ENCODE peak calls at places on chromosomes 13 and 19, in eight cellular contexts. One of them, this sample, is unnamed.

GRCh38 chr13:99855516-99855915 is 116.1 kb downstream of the ZIC5 start:
- DNase-seq in GM12891: no peak
- DNase-seq in A549: no peak
- DNase-seq in Calu3: no peak
- DNase-seq in AG09319: no peak
- DNase-seq in GM23338: no peak
- DNase-seq in pulmonary artery endothelial cell: no peak
- DNase-seq in activated CD4-positive, alpha-beta T cell treated with anti-CD3 and anti-CD28 coated beads, Interleukin-2, amount 50 U/mL, for 1 hour: no peak
- DNase-seq in this sample: no peak

GRCh38 chr19:12969292-12969988 is at the start of gene DAND5:
- DNase-seq in A549: no peak
- DNase-seq in GM23338: peak; percentile 34
- DNase-seq in pulmonary artery endothelial cell: no peak
- DNase-seq in Calu3: no peak
- DNase-seq in activated CD4-positive, alpha-beta T cell treated with anti-CD3 and anti-CD28 coated beads, Interleukin-2, amount 50 U/mL, for 1 hour: no peak
- DNase-seq in GM12891: no peak
- DNase-seq in AG09319: no peak
- DNase-seq in this sample: no peak

GRCh38 chr19:49106648-49107135 is 7.5 kb upstream of the LIN7B start:
- DNase-seq in Calu3: peak; percentile 71
- DNase-seq in GM12891: no peak
- DNase-seq in pulmonary artery endothelial cell: no peak
- DNase-seq in A549: peak; percentile 87
- DNase-seq in activated CD4-positive, alpha-beta T cell treated with anti-CD3 and anti-CD28 coated beads, Interleukin-2, amount 50 U/mL, for 1 hour: peak; percentile 70
- DNase-seq in GM23338: peak; percentile 81
- DNase-seq in AG09319: no peak
- DNase-seq in this sample: peak; percentile 78

GRCh38 chr13:40637644-40638043 is 28.8 kb downstream of the FOXO1 start:
- DNase-seq in pulmonary artery endothelial cell: no peak
- DNase-seq in activated CD4-positive, alpha-beta T cell treated with anti-CD3 and anti-CD28 coated beads, Interleukin-2, amount 50 U/mL, for 1 hour: no peak
- DNase-seq in GM23338: no peak
- DNase-seq in Calu3: no peak
- DNase-seq in AG09319: no peak
- DNase-seq in A549: no peak
- DNase-seq in GM12891: no peak
- DNase-seq in this sample: peak; percentile 56

GRCh38 chr19:38557205-38557799 is 60.5 kb downstream of the MAP4K1 start:
- DNase-seq in AG09319: no peak
- DNase-seq in GM12891: no peak
- DNase-seq in GM23338: no peak
- DNase-seq in A549: peak; percentile 44
- DNase-seq in Calu3: peak; percentile 44
- DNase-seq in pulmonary artery endothelial cell: no peak
- DNase-seq in activated CD4-positive, alpha-beta T cell treated with anti-CD3 and anti-CD28 coated beads, Interleukin-2, amount 50 U/mL, for 1 hour: peak; percentile 26
- DNase-seq in this sample: peak; percentile 58

GRCh38 chr13:94195715-94196114 is 283.8 kb downstream of the DCT start:
- DNase-seq in GM12891: no peak
- DNase-seq in pulmonary artery endothelial cell: no peak
- DNase-seq in A549: no peak
- DNase-seq in GM23338: no peak
- DNase-seq in activated CD4-positive, alpha-beta T cell treated with anti-CD3 and anti-CD28 coated beads, Interleukin-2, amount 50 U/mL, for 1 hour: no peak
- DNase-seq in AG09319: peak; percentile 20
- DNase-seq in Calu3: no peak
- DNase-seq in this sample: no peak

GRCh38 chr13:73765651-73766384 is 368.4 kb downstream of the KLF12 start:
- DNase-seq in A549: no peak
- DNase-seq in GM23338: peak; percentile 87
- DNase-seq in Calu3: peak; percentile 40
- DNase-seq in GM12891: no peak
- DNase-seq in activated CD4-positive, alpha-beta T cell treated with anti-CD3 and anti-CD28 coated beads, Interleukin-2, amount 50 U/mL, for 1 hour: peak; percentile 82
- DNase-seq in pulmonary artery endothelial cell: peak; percentile 79
- DNase-seq in AG09319: no peak
- DNase-seq in this sample: peak; percentile 88

GRCh38 chr19:22144394-22144793 is 52.4 kb downstream of the ZNF676 start:
- DNase-seq in activated CD4-positive, alpha-beta T cell treated with anti-CD3 and anti-CD28 coated beads, Interleukin-2, amount 50 U/mL, for 1 hour: no peak
- DNase-seq in pulmonary artery endothelial cell: no peak
- DNase-seq in Calu3: no peak
- DNase-seq in GM12891: no peak
- DNase-seq in AG09319: no peak
- DNase-seq in A549: peak; percentile 30
- DNase-seq in GM23338: peak; percentile 50
- DNase-seq in this sample: no peak

GRCh38 chr19:42125536-42125935 is 6.7 kb downstream of the POU2F2 start:
- DNase-seq in AG09319: no peak
- DNase-seq in pulmonary artery endothelial cell: no peak
- DNase-seq in A549: no peak
- DNase-seq in activated CD4-positive, alpha-beta T cell treated with anti-CD3 and anti-CD28 coated beads, Interleukin-2, amount 50 U/mL, for 1 hour: no peak
- DNase-seq in Calu3: no peak
- DNase-seq in GM23338: peak; percentile 36
- DNase-seq in GM12891: no peak
- DNase-seq in this sample: no peak

GRCh38 chr19:36891768-36892357 is 24.2 kb downstream of the ZNF829 start:
- DNase-seq in pulmonary artery endothelial cell: no peak
- DNase-seq in activated CD4-positive, alpha-beta T cell treated with anti-CD3 and anti-CD28 coated beads, Interleukin-2, amount 50 U/mL, for 1 hour: no peak
- DNase-seq in Calu3: no peak
- DNase-seq in A549: no peak
- DNase-seq in AG09319: no peak
- DNase-seq in GM12891: no peak
- DNase-seq in GM23338: peak; percentile 3
- DNase-seq in this sample: no peak

GRCh38 chr13:97011446-97012131 is 17.3 kb upstream of the OXGR1 start:
- DNase-seq in GM12891: no peak
- DNase-seq in activated CD4-positive, alpha-beta T cell treated with anti-CD3 and anti-CD28 coated beads, Interleukin-2, amount 50 U/mL, for 1 hour: no peak
- DNase-seq in Calu3: no peak
- DNase-seq in pulmonary artery endothelial cell: no peak
- DNase-seq in GM23338: no peak
- DNase-seq in A549: no peak
- DNase-seq in AG09319: no peak
- DNase-seq in this sample: no peak

GRCh38 chr13:31594056-31594455 is 145.3 kb upstream of the RXFP2 start:
- DNase-seq in Calu3: no peak
- DNase-seq in GM12891: no peak
- DNase-seq in A549: no peak
- DNase-seq in AG09319: no peak
- DNase-seq in GM23338: no peak
- DNase-seq in pulmonary artery endothelial cell: no peak
- DNase-seq in activated CD4-positive, alpha-beta T cell treated with anti-CD3 and anti-CD28 coated beads, Interleukin-2, amount 50 U/mL, for 1 hour: no peak
- DNase-seq in this sample: no peak

GRCh38 chr19:751501-752341 is 809 bp downstream of the MISP start:
- DNase-seq in A549: peak; percentile 90
- DNase-seq in AG09319: peak; percentile 36
- DNase-seq in activated CD4-positive, alpha-beta T cell treated with anti-CD3 and anti-CD28 coated beads, Interleukin-2, amount 50 U/mL, for 1 hour: no peak
- DNase-seq in pulmonary artery endothelial cell: no peak
- DNase-seq in GM23338: no peak
- DNase-seq in GM12891: no peak
- DNase-seq in Calu3: peak; percentile 75
- DNase-seq in this sample: peak; percentile 86

GRCh38 chr13:94658926-94659649 is 53.3 kb downstream of the SOX21 start:
- DNase-seq in pulmonary artery endothelial cell: no peak
- DNase-seq in activated CD4-positive, alpha-beta T cell treated with anti-CD3 and anti-CD28 coated beads, Interleukin-2, amount 50 U/mL, for 1 hour: no peak
- DNase-seq in GM23338: peak; percentile 59
- DNase-seq in AG09319: no peak
- DNase-seq in Calu3: no peak
- DNase-seq in A549: peak; percentile 9
- DNase-seq in GM12891: no peak
- DNase-seq in this sample: no peak

GRCh38 chr13:108597943-108598342 is 31.5 kb upstream of the MYO16 start:
- DNase-seq in pulmonary artery endothelial cell: no peak
- DNase-seq in Calu3: no peak
- DNase-seq in activated CD4-positive, alpha-beta T cell treated with anti-CD3 and anti-CD28 coated beads, Interleukin-2, amount 50 U/mL, for 1 hour: no peak
- DNase-seq in AG09319: no peak
- DNase-seq in GM23338: no peak
- DNase-seq in GM12891: no peak
- DNase-seq in A549: peak; percentile 12
- DNase-seq in this sample: no peak

GRCh38 chr19:29639086-29639485 is 26.2 kb upstream of the PLEKHF1 start:
- DNase-seq in A549: no peak
- DNase-seq in GM12891: no peak
- DNase-seq in GM23338: no peak
- DNase-seq in activated CD4-positive, alpha-beta T cell treated with anti-CD3 and anti-CD28 coated beads, Interleukin-2, amount 50 U/mL, for 1 hour: no peak
- DNase-seq in AG09319: no peak
- DNase-seq in Calu3: no peak
- DNase-seq in pulmonary artery endothelial cell: no peak
- DNase-seq in this sample: no peak

GRCh38 chr13:71378992-71379905 is 487.8 kb downstream of the DACH1 start:
- DNase-seq in GM23338: no peak
- DNase-seq in A549: no peak
- DNase-seq in pulmonary artery endothelial cell: no peak
- DNase-seq in Calu3: no peak
- DNase-seq in AG09319: no peak
- DNase-seq in activated CD4-positive, alpha-beta T cell treated with anti-CD3 and anti-CD28 coated beads, Interleukin-2, amount 50 U/mL, for 1 hour: no peak
- DNase-seq in GM12891: no peak
- DNase-seq in this sample: no peak

GRCh38 chr13:112840472-112841302 is 128.3 kb upstream of the MCF2L start:
- DNase-seq in GM23338: no peak
- DNase-seq in activated CD4-positive, alpha-beta T cell treated with anti-CD3 and anti-CD28 coated beads, Interleukin-2, amount 50 U/mL, for 1 hour: no peak
- DNase-seq in pulmonary artery endothelial cell: no peak
- DNase-seq in GM12891: no peak
- DNase-seq in Calu3: no peak
- DNase-seq in A549: no peak
- DNase-seq in AG09319: no peak
- DNase-seq in this sample: no peak

GRCh38 chr13:113848431-113849260 is 15.2 kb downstream of the GAS6 start:
- DNase-seq in Calu3: no peak
- DNase-seq in AG09319: no peak
- DNase-seq in GM12891: no peak
- DNase-seq in pulmonary artery endothelial cell: no peak
- DNase-seq in GM23338: no peak
- DNase-seq in activated CD4-positive, alpha-beta T cell treated with anti-CD3 and anti-CD28 coated beads, Interleukin-2, amount 50 U/mL, for 1 hour: no peak
- DNase-seq in A549: no peak
- DNase-seq in this sample: peak; percentile 79

GRCh38 chr13:40490086-40490723 is 176.2 kb downstream of the FOXO1 start:
- DNase-seq in activated CD4-positive, alpha-beta T cell treated with anti-CD3 and anti-CD28 coated beads, Interleukin-2, amount 50 U/mL, for 1 hour: peak; percentile 61
- DNase-seq in AG09319: no peak
- DNase-seq in GM23338: no peak
- DNase-seq in GM12891: no peak
- DNase-seq in Calu3: peak; percentile 41
- DNase-seq in A549: no peak
- DNase-seq in pulmonary artery endothelial cell: no peak
- DNase-seq in this sample: no peak

GRCh38 chr13:111389621-111390521 is 69.4 kb downstream of the TEX29 start:
- DNase-seq in GM12891: no peak
- DNase-seq in AG09319: no peak
- DNase-seq in pulmonary artery endothelial cell: no peak
- DNase-seq in Calu3: no peak
- DNase-seq in activated CD4-positive, alpha-beta T cell treated with anti-CD3 and anti-CD28 coated beads, Interleukin-2, amount 50 U/mL, for 1 hour: no peak
- DNase-seq in A549: no peak
- DNase-seq in GM23338: no peak
- DNase-seq in this sample: no peak

GRCh38 chr13:30796833-30797601 is 61.7 kb downstream of the ALOX5AP start:
- DNase-seq in Calu3: no peak
- DNase-seq in pulmonary artery endothelial cell: no peak
- DNase-seq in GM12891: no peak
- DNase-seq in AG09319: no peak
- DNase-seq in activated CD4-positive, alpha-beta T cell treated with anti-CD3 and anti-CD28 coated beads, Interleukin-2, amount 50 U/mL, for 1 hour: no peak
- DNase-seq in A549: no peak
- DNase-seq in GM23338: no peak
- DNase-seq in this sample: no peak

GRCh38 chr13:113378825-113379224 is 14.9 kb upstream of the GRTP1 start:
- DNase-seq in pulmonary artery endothelial cell: no peak
- DNase-seq in GM12891: no peak
- DNase-seq in activated CD4-positive, alpha-beta T cell treated with anti-CD3 and anti-CD28 coated beads, Interleukin-2, amount 50 U/mL, for 1 hour: no peak
- DNase-seq in GM23338: no peak
- DNase-seq in A549: no peak
- DNase-seq in AG09319: no peak
- DNase-seq in Calu3: no peak
- DNase-seq in this sample: no peak

GRCh38 chr13:31896427-31896826 is 135.1 kb upstream of the FRY start:
- DNase-seq in AG09319: no peak
- DNase-seq in pulmonary artery endothelial cell: no peak
- DNase-seq in A549: no peak
- DNase-seq in activated CD4-positive, alpha-beta T cell treated with anti-CD3 and anti-CD28 coated beads, Interleukin-2, amount 50 U/mL, for 1 hour: no peak
- DNase-seq in Calu3: no peak
- DNase-seq in GM12891: no peak
- DNase-seq in GM23338: no peak
- DNase-seq in this sample: no peak

GRCh38 chr19:48887861-48888612 is 10.5 kb downstream of the TULP2 start:
- DNase-seq in GM23338: peak; percentile 64
- DNase-seq in Calu3: no peak
- DNase-seq in pulmonary artery endothelial cell: no peak
- DNase-seq in activated CD4-positive, alpha-beta T cell treated with anti-CD3 and anti-CD28 coated beads, Interleukin-2, amount 50 U/mL, for 1 hour: no peak
- DNase-seq in AG09319: no peak
- DNase-seq in GM12891: no peak
- DNase-seq in A549: peak; percentile 43
- DNase-seq in this sample: no peak

GRCh38 chr13:31775686-31776085 is 36.4 kb downstream of the RXFP2 start:
- DNase-seq in activated CD4-positive, alpha-beta T cell treated with anti-CD3 and anti-CD28 coated beads, Interleukin-2, amount 50 U/mL, for 1 hour: no peak
- DNase-seq in pulmonary artery endothelial cell: no peak
- DNase-seq in AG09319: no peak
- DNase-seq in GM12891: no peak
- DNase-seq in Calu3: no peak
- DNase-seq in A549: no peak
- DNase-seq in GM23338: no peak
- DNase-seq in this sample: no peak

GRCh38 chr19:35268546-35269424 is at the start of gene USF2:
- DNase-seq in GM12891: peak; percentile 78
- DNase-seq in pulmonary artery endothelial cell: peak; percentile 20
- DNase-seq in Calu3: peak; percentile 83
- DNase-seq in GM23338: peak; percentile 78
- DNase-seq in AG09319: peak; percentile 27
- DNase-seq in activated CD4-positive, alpha-beta T cell treated with anti-CD3 and anti-CD28 coated beads, Interleukin-2, amount 50 U/mL, for 1 hour: peak; percentile 62
- DNase-seq in A549: peak; percentile 93
- DNase-seq in this sample: peak; percentile 77

GRCh38 chr19:54154603-54155345 is 4.7 kb downstream of the LENG1 start:
- DNase-seq in A549: no peak
- DNase-seq in pulmonary artery endothelial cell: no peak
- DNase-seq in GM23338: no peak
- DNase-seq in AG09319: no peak
- DNase-seq in activated CD4-positive, alpha-beta T cell treated with anti-CD3 and anti-CD28 coated beads, Interleukin-2, amount 50 U/mL, for 1 hour: peak; percentile 34
- DNase-seq in GM12891: no peak
- DNase-seq in Calu3: no peak
- DNase-seq in this sample: no peak

This sample was measured in mucosa of descending colon.